ENCODE peak calls at places on chromosomes 7 and 10, in four cellular contexts. G is tibial nerve, O is adrenal gland, D is A549. N is an unnamed sample. For H3K9me3, the result is how much of the 10 kb centered on the place peaks cover.

GRCh38 chr7:129452589-129453231 is 18.5 kb downstream of the STRIP2 start:
- DNase-seq in D (no peak), O (no peak), G (no peak), N (no peak)

GRCh38 chr7:87590578-87590977 is 10.1 kb downstream of the ABCB1 start:
- DNase-seq in G (no peak), O (no peak), D (no peak), N (no peak)

GRCh38 chr10:121974019-121974534 is 940 bp downstream of the NSMCE4A start:
- DNase-seq in D (no peak), G (no peak), O (no peak), N (no peak)

GRCh38 chr10:31320598-31321211 is 1.7 kb downstream of the ZEB1 start:
- DNase-seq in O (peak), G (peak), D (peak), N (peak)

GRCh38 chr10:70595566-70596016 is 7.0 kb downstream of the PRF1 start:
- DNase-seq in O (no peak), G (no peak), D (no peak), N (no peak)

GRCh38 chr7:128017880-128018845 is 13.1 kb downstream of the LRRC4 start:
- DNase-seq in O (no peak), G (no peak), D (no peak), N (no peak)

GRCh38 chr7:148684289-148684688 is 14.4 kb upstream of the CUL1 start:
- DNase-seq in D (no peak), O (no peak), G (no peak), N (no peak)

GRCh38 chr10:100827819-100828743 is 82.7 kb downstream of the PAX2 start:
- DNase-seq in D (peak), O (peak), G (no peak), N (no peak)

GRCh38 chr10:121694966-121695340 is 96.7 kb upstream of the FGFR2 start:
- DNase-seq in D (no peak), O (no peak), G (no peak), N (no peak)

GRCh38 chr10:29377333-29377961 is 88.6 kb downstream of the LYZL1 start:
- DNase-seq in D (peak), G (no peak), O (peak), N (no peak)

GRCh38 chr7:134298902-134299683 is 17.6 kb downstream of the SLC35B4 start:
- DNase-seq in D (no peak), G (no peak), O (no peak), N (peak)

GRCh38 chr7:51316666-51317581 is at the start of gene COBL:
- DNase-seq in O (no peak), G (no peak), D (no peak), N (no peak)

GRCh38 chr7:151408839-151409554 is 841 bp downstream of the WDR86 start:
- DNase-seq in O (no peak), G (peak), D (no peak), N (no peak)
- TF ChIP-seq CTCF in O (no peak), G (no peak), D (no peak), N (no peak)

GRCh38 chr7:63925262-63925625 is 73.4 kb upstream of the ZNF722 start:
- DNase-seq in O (no peak), D (no peak), G (no peak), N (no peak)
- H3K9me3 ChIP-seq in O (under half), D (under half), G (under half), N (under half)

DNA sequence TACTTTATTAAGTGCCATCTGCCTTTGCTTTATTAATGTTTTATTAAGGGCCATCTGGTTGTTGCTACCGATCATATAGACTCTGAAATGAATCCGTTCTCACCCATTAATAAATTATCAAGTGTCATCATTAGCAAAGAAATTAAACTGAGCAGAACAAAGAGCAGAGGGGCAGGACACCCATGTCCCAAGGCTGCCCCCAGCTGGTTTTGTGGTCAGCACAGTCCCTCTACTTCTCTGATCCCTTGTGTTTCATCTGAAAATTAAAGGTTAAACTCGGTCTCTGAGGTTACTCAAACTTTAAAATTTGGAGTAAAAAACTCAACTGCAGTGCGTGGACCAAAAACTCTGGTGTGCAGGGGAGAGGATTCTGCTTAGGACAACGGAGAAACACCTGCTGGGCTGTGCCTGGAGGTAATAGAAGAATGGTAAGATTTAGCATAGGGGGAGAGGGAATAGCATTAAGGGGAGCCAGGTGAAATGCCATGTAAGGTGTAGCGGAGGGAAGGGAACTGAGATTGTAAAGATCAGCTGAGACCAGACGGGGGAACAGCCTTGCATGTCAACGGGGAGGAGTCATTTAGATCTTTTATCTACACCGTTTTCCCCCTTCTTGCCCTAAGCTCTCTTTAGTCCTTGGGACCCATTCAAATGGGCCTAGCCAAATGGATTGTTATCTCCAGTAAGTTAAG is 10.8 kb upstream of the GSDME start:
- DNase-seq in G (no peak), O (no peak), D (no peak), N (no peak)
- TF ChIP-seq CTCF in G (no peak), O (no peak), D (peak), N (no peak)

DNA sequence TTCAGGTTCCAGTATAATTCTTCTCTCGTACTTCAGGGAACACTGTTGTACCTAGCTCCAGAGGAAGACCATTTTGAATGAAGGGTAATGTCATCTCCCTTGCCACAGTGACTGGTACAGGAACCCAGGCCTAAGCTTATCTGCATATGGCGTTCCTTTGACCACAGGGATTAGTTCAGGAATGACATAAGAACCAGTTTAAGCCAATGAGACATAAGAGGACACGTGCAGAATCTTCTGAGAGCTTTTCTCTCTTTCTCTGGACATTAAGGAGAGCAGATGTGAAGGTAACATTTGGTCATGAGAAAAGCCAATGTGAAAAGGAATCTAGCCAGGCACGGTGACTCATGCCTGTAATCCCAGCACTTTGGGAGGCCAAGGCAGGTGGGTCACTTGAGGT is 21.8 kb upstream of the HIBADH start:
- DNase-seq in O (no peak), G (no peak), D (no peak), N (no peak)
- H3K9me3 ChIP-seq in O (under half), G (under half), D (under half), N (under half)

DNA sequence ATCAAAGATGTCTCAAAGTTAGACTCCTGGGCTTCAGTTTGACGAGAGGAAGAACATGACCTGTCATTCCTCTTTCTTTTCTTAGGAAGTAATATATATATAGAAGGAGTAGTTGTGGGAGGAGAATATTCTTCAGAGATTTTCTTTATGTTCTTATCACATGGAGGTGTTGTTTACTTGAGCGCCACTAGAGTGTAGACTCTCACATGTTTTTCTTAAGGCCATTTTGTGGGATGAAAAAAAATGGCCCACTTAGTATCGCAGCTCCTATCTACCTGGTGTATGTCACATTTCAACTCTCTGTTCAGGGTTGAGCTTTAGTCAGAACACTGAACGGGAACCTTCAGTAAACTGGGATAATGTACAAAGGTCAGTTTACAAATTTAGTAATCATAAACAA is 645.2 kb downstream of the PHTF2 start:
- DNase-seq in D (peak), G (no peak), O (no peak), N (no peak)
- TF ChIP-seq CTCF in D (no peak), G (no peak), O (no peak), N (no peak)

DNA sequence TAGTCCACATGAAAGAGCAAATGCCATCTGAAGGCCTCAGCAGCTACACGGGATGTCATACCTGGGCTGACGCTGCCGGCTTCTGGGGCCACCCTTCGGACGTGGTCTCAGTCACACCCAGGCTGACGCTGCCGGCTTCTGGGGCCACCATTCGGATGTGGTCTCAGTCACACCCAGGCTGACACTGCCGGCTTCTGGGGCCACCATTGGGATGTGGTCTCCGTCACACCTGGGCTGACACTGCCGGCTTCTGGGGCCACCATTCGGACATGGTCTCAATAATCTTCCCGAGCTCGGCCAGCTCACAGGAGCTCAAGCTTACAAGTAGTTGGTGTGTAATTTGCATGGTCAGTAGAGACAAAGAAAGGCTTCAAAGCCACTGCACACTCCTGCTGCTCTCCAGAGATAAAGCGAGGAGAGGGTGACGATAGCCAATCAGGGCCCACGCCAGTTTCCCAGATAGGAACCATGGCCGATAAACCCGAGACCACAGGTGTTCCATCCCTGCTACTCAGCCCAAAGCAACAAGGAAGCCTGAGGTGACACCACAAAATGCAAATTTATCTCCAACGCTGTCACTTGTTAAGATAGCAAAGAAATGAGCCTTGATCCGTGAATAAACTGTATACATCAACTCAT is 165.0 kb downstream of the PTPRN2 start:
- DNase-seq in G (no peak), D (no peak), O (no peak), N (no peak)
- H3K9me3 ChIP-seq in G (under half), D (under half), O (under half), N (under half)

GRCh38 chr7:151893405-151893923 is 16.5 kb upstream of the PRKAG2 start:
- DNase-seq in G (no peak), D (no peak), O (no peak), N (no peak)
- TF ChIP-seq CTCF in G (no peak), D (no peak), O (no peak), N (no peak)

GRCh38 chr7:395643-396042 is 105.7 kb downstream of the FOXL3 start:
- DNase-seq in D (no peak), G (no peak), O (no peak), N (no peak)
- H3K9me3 ChIP-seq in D (under half), G (under half), O (under half), N (under half)

DNA sequence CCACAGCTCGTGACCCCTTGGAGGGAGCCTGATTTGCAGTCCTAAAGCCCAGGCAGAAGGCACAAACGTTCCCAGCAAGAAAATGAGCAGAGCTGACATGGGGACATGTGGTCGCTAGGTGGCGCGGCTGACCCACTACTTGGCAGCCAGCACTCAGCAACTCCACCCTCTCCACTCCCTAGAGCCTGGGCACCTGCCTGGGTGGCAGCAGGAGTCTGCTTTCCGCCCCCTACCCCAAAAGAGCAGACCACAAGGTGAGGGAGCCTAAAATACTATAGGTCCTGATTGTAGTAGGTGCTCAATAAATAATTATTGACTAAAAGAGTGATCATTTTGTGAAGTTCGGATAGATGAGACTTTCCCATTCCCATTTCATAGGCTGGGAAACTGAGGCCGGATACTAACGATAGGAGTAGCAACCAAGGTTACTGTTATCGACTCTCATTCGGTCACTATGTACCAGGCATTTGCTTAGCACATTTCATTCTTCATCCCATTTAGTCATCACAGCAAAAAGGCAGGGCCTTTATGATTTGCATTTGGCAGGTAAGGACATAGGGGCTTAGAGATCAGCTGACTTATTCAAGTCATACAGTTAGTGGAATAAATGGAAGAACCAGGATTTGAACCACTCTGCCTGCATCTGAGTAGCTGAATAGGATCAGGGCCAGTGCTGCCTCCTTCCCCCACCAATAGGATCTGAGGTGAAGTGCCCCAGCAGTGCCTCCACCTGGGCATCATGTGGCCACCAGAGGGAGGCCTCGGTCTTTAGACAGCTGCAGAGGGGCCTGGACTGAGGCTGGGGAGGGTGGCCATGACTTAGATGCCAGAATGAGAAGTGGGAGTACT is 57.3 kb downstream of the NEUROG3 start:
- DNase-seq in O (peak), D (peak), G (no peak), N (no peak)
- TF ChIP-seq CTCF in O (peak), D (peak), G (peak), N (peak)